ENCODE peak calls at places on chromosomes 2 and 18, in ten cellular contexts. One of them, this sample, is unnamed.

GRCh38 chr2:66334237-66335054 is 100.5 kb upstream of the MEIS1 start:
- DNase-seq in mammary epithelial cell: peak; percentile 21
- DNase-seq in RWPE2: no peak
- DNase-seq in lung: no peak
- DNase-seq in Panc1: no peak
- DNase-seq in uterus: no peak
- DNase-seq in A549: peak; percentile 4
- DNase-seq in cardiac fibroblast: no peak
- DNase-seq in psoas muscle: no peak
- DNase-seq in endodermal cell: peak; percentile 62
- DNase-seq in this sample: no peak

GRCh38 chr2:61713457-61713856 is 140.4 kb downstream of the FAM161A start:
- DNase-seq in mammary epithelial cell: no peak
- DNase-seq in RWPE2: no peak
- DNase-seq in lung: no peak
- DNase-seq in Panc1: no peak
- DNase-seq in uterus: no peak
- DNase-seq in A549: no peak
- DNase-seq in cardiac fibroblast: no peak
- DNase-seq in psoas muscle: no peak
- DNase-seq in endodermal cell: no peak
- DNase-seq in this sample: no peak

GRCh38 chr2:216555274-216555673 is 56.6 kb downstream of the RPL37A start:
- DNase-seq in mammary epithelial cell: peak; percentile 53
- DNase-seq in RWPE2: no peak
- DNase-seq in lung: peak; percentile 76
- DNase-seq in Panc1: no peak
- DNase-seq in uterus: no peak
- DNase-seq in A549: no peak
- DNase-seq in cardiac fibroblast: peak; percentile 82
- DNase-seq in psoas muscle: peak; percentile 56
- DNase-seq in endodermal cell: no peak
- DNase-seq in this sample: no peak

GRCh38 chr18:9913151-9913525 is 678 bp upstream of the VAPA start:
- DNase-seq in mammary epithelial cell: no peak
- DNase-seq in RWPE2: no peak
- DNase-seq in lung: no peak
- DNase-seq in Panc1: no peak
- DNase-seq in uterus: no peak
- DNase-seq in A549: no peak
- DNase-seq in cardiac fibroblast: no peak
- DNase-seq in psoas muscle: no peak
- DNase-seq in endodermal cell: no peak
- DNase-seq in this sample: no peak

GRCh38 chr2:56185582-56186046 is 1.8 kb downstream of the CCDC85A start:
- DNase-seq in mammary epithelial cell: peak; percentile 10
- DNase-seq in RWPE2: no peak
- DNase-seq in lung: peak; percentile 44
- DNase-seq in Panc1: no peak
- DNase-seq in uterus: peak; percentile 26
- DNase-seq in A549: peak; percentile 56
- DNase-seq in cardiac fibroblast: peak; percentile 44
- DNase-seq in psoas muscle: peak; percentile 29
- DNase-seq in endodermal cell: peak; percentile 81
- DNase-seq in this sample: no peak

GRCh38 chr2:84197901-84198300 is 261.2 kb downstream of the SUCLG1 start:
- DNase-seq in mammary epithelial cell: no peak
- DNase-seq in RWPE2: no peak
- DNase-seq in lung: no peak
- DNase-seq in Panc1: no peak
- DNase-seq in uterus: no peak
- DNase-seq in A549: no peak
- DNase-seq in cardiac fibroblast: no peak
- DNase-seq in psoas muscle: no peak
- DNase-seq in endodermal cell: no peak
- DNase-seq in this sample: no peak

GRCh38 chr2:26986576-26986975 is 16.1 kb downstream of the MAPRE3 start:
- DNase-seq in mammary epithelial cell: no peak
- DNase-seq in RWPE2: no peak
- DNase-seq in lung: no peak
- DNase-seq in Panc1: no peak
- DNase-seq in uterus: no peak
- DNase-seq in A549: no peak
- DNase-seq in cardiac fibroblast: no peak
- DNase-seq in psoas muscle: no peak
- DNase-seq in endodermal cell: no peak
- DNase-seq in this sample: no peak

GRCh38 chr2:73938761-73939352 is 12.2 kb downstream of the DGUOK start:
- DNase-seq in mammary epithelial cell: peak; percentile 90
- DNase-seq in RWPE2: no peak
- DNase-seq in lung: no peak
- DNase-seq in Panc1: no peak
- DNase-seq in uterus: no peak
- DNase-seq in A549: no peak
- DNase-seq in cardiac fibroblast: peak; percentile 37
- DNase-seq in psoas muscle: no peak
- DNase-seq in endodermal cell: no peak
- DNase-seq in this sample: no peak

GRCh38 chr2:209648714-209649113 is 122.9 kb upstream of the UNC80 start:
- DNase-seq in mammary epithelial cell: no peak
- DNase-seq in RWPE2: no peak
- DNase-seq in lung: no peak
- DNase-seq in Panc1: no peak
- DNase-seq in uterus: no peak
- DNase-seq in A549: no peak
- DNase-seq in cardiac fibroblast: peak; percentile 71
- DNase-seq in psoas muscle: no peak
- DNase-seq in endodermal cell: no peak
- DNase-seq in this sample: no peak

GRCh38 chr2:235106874-235107639 is 155.2 kb downstream of the SH3BP4 start:
- DNase-seq in mammary epithelial cell: peak; percentile 52
- DNase-seq in RWPE2: no peak
- DNase-seq in lung: peak; percentile 45
- DNase-seq in Panc1: peak; percentile 27
- DNase-seq in uterus: peak; percentile 63
- DNase-seq in A549: peak; percentile 82
- DNase-seq in cardiac fibroblast: peak; percentile 84
- DNase-seq in psoas muscle: peak; percentile 39
- DNase-seq in endodermal cell: peak; percentile 89
- DNase-seq in this sample: no peak

GRCh38 chr2:108621087-108621559 is 86.9 kb downstream of the LIMS1 start:
- DNase-seq in mammary epithelial cell: peak; percentile 85
- DNase-seq in RWPE2: peak; percentile 69
- DNase-seq in lung: peak; percentile 63
- DNase-seq in Panc1: no peak
- DNase-seq in uterus: no peak
- DNase-seq in A549: peak; percentile 56
- DNase-seq in cardiac fibroblast: no peak
- DNase-seq in psoas muscle: no peak
- DNase-seq in endodermal cell: peak; percentile 88
- DNase-seq in this sample: no peak
- H3K4me3 ChIP-seq in mammary epithelial cell: peak overlapping the region; percentile 50
- H3K4me3 ChIP-seq in RWPE2: peak overlapping the region; percentile 4
- H3K4me3 ChIP-seq in lung: no peak overlapping the region
- H3K4me3 ChIP-seq in Panc1: peak overlapping the region; percentile 23
- H3K4me3 ChIP-seq in uterus: no peak overlapping the region
- H3K4me3 ChIP-seq in A549: peak overlapping the region; percentile 12
- H3K4me3 ChIP-seq in cardiac fibroblast: no peak overlapping the region
- H3K4me3 ChIP-seq in psoas muscle: peak overlapping the region; percentile 24
- H3K4me3 ChIP-seq in endodermal cell: peak overlapping the region; percentile 77
- H3K4me3 ChIP-seq in this sample: no peak overlapping the region

DNA sequence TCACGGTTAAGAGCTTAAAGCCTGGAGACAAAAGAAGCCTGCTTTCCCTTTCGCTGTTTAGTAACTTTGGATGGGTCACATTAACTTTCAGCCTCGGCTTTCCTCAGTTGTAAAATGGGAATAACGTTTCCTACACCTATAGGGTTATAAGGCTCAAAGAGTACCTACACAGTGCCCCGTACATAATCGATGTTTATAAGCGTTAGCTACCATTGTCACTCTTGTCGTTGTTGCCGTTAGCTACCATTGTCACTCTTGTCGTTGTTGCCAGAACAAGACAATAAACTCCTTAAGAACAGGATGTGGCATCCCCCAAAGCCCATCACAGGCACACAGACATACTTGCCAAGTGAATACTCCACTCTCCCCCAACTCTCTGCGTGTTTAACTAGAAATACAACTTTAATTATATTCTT is 901 bp upstream of the MFSD6 start:
- DNase-seq in mammary epithelial cell: no peak
- DNase-seq in RWPE2: no peak
- DNase-seq in lung: no peak
- DNase-seq in Panc1: no peak
- DNase-seq in uterus: no peak
- DNase-seq in A549: peak; percentile 24
- DNase-seq in cardiac fibroblast: no peak
- DNase-seq in psoas muscle: no peak
- DNase-seq in endodermal cell: peak; percentile 55
- DNase-seq in this sample: no peak
- H3K4me3 ChIP-seq in mammary epithelial cell: no peak overlapping the region
- H3K4me3 ChIP-seq in RWPE2: peak overlapping the region; percentile 87
- H3K4me3 ChIP-seq in lung: no peak overlapping the region
- H3K4me3 ChIP-seq in Panc1: peak overlapping the region; percentile 54
- H3K4me3 ChIP-seq in uterus: peak overlapping the region; percentile 87
- H3K4me3 ChIP-seq in A549: peak overlapping the region; percentile 84
- H3K4me3 ChIP-seq in cardiac fibroblast: no peak overlapping the region
- H3K4me3 ChIP-seq in psoas muscle: peak overlapping the region; percentile 81
- H3K4me3 ChIP-seq in endodermal cell: peak overlapping the region; percentile 75
- H3K4me3 ChIP-seq in this sample: peak overlapping the region; percentile 82

GRCh38 chr18:8800876-8801262 is 95.5 kb downstream of the MTCL1 start:
- DNase-seq in mammary epithelial cell: no peak
- DNase-seq in RWPE2: no peak
- DNase-seq in lung: no peak
- DNase-seq in Panc1: peak; percentile 4
- DNase-seq in uterus: no peak
- DNase-seq in A549: peak; percentile 42
- DNase-seq in cardiac fibroblast: no peak
- DNase-seq in psoas muscle: no peak
- DNase-seq in endodermal cell: peak; percentile 79
- DNase-seq in this sample: no peak

GRCh38 chr18:8801263-8801901 is 96.0 kb downstream of the MTCL1 start:
- DNase-seq in mammary epithelial cell: no peak
- DNase-seq in RWPE2: no peak
- DNase-seq in lung: no peak
- DNase-seq in Panc1: peak; percentile 47
- DNase-seq in uterus: no peak
- DNase-seq in A549: peak; percentile 79
- DNase-seq in cardiac fibroblast: peak; percentile 87
- DNase-seq in psoas muscle: no peak
- DNase-seq in endodermal cell: no peak
- DNase-seq in this sample: no peak

GRCh38 chr18:8799593-8799992 is 94.2 kb downstream of the MTCL1 start:
- DNase-seq in mammary epithelial cell: no peak
- DNase-seq in RWPE2: no peak
- DNase-seq in lung: no peak
- DNase-seq in Panc1: no peak
- DNase-seq in uterus: no peak
- DNase-seq in A549: no peak
- DNase-seq in cardiac fibroblast: no peak
- DNase-seq in psoas muscle: no peak
- DNase-seq in endodermal cell: no peak
- DNase-seq in this sample: no peak

GRCh38 chr18:8800041-8800441 is 94.7 kb downstream of the MTCL1 start:
- DNase-seq in mammary epithelial cell: no peak
- DNase-seq in RWPE2: no peak
- DNase-seq in lung: no peak
- DNase-seq in Panc1: no peak
- DNase-seq in uterus: no peak
- DNase-seq in A549: no peak
- DNase-seq in cardiac fibroblast: no peak
- DNase-seq in psoas muscle: peak; percentile 57
- DNase-seq in endodermal cell: peak; percentile 81
- DNase-seq in this sample: no peak

GRCh38 chr18:8800445-8800844 is 95.1 kb downstream of the MTCL1 start:
- DNase-seq in mammary epithelial cell: peak; percentile 78
- DNase-seq in RWPE2: peak; percentile 79
- DNase-seq in lung: no peak
- DNase-seq in Panc1: peak; percentile 84
- DNase-seq in uterus: no peak
- DNase-seq in A549: peak; percentile 93
- DNase-seq in cardiac fibroblast: peak; percentile 97
- DNase-seq in psoas muscle: no peak
- DNase-seq in endodermal cell: peak; percentile 88
- DNase-seq in this sample: no peak
- H3K4me3 ChIP-seq in mammary epithelial cell: no peak overlapping the region
- H3K4me3 ChIP-seq in RWPE2: no peak overlapping the region
- H3K4me3 ChIP-seq in lung: no peak overlapping the region
- H3K4me3 ChIP-seq in Panc1: no peak overlapping the region
- H3K4me3 ChIP-seq in uterus: no peak overlapping the region
- H3K4me3 ChIP-seq in A549: no peak overlapping the region
- H3K4me3 ChIP-seq in cardiac fibroblast: no peak overlapping the region
- H3K4me3 ChIP-seq in psoas muscle: peak overlapping the region; percentile 37
- H3K4me3 ChIP-seq in endodermal cell: no peak overlapping the region
- H3K4me3 ChIP-seq in this sample: no peak overlapping the region

GRCh38 chr2:64135421-64135820 is 8.8 kb downstream of the PELI1 start:
- DNase-seq in mammary epithelial cell: no peak
- DNase-seq in RWPE2: no peak
- DNase-seq in lung: no peak
- DNase-seq in Panc1: no peak
- DNase-seq in uterus: no peak
- DNase-seq in A549: no peak
- DNase-seq in cardiac fibroblast: no peak
- DNase-seq in psoas muscle: no peak
- DNase-seq in endodermal cell: no peak
- DNase-seq in this sample: no peak

GRCh38 chr2:64140665-64141064 is 3.6 kb downstream of the PELI1 start:
- DNase-seq in mammary epithelial cell: no peak
- DNase-seq in RWPE2: no peak
- DNase-seq in lung: no peak
- DNase-seq in Panc1: no peak
- DNase-seq in uterus: no peak
- DNase-seq in A549: no peak
- DNase-seq in cardiac fibroblast: no peak
- DNase-seq in psoas muscle: no peak
- DNase-seq in endodermal cell: no peak
- DNase-seq in this sample: no peak

GRCh38 chr2:64137567-64137966 is 6.7 kb downstream of the PELI1 start:
- DNase-seq in mammary epithelial cell: no peak
- DNase-seq in RWPE2: no peak
- DNase-seq in lung: no peak
- DNase-seq in Panc1: no peak
- DNase-seq in uterus: no peak
- DNase-seq in A549: no peak
- DNase-seq in cardiac fibroblast: no peak
- DNase-seq in psoas muscle: no peak
- DNase-seq in endodermal cell: no peak
- DNase-seq in this sample: no peak

GRCh38 chr2:64134813-64135212 is 9.4 kb downstream of the PELI1 start:
- DNase-seq in mammary epithelial cell: no peak
- DNase-seq in RWPE2: no peak
- DNase-seq in lung: no peak
- DNase-seq in Panc1: no peak
- DNase-seq in uterus: no peak
- DNase-seq in A549: no peak
- DNase-seq in cardiac fibroblast: no peak
- DNase-seq in psoas muscle: no peak
- DNase-seq in endodermal cell: no peak
- DNase-seq in this sample: no peak

DNA sequence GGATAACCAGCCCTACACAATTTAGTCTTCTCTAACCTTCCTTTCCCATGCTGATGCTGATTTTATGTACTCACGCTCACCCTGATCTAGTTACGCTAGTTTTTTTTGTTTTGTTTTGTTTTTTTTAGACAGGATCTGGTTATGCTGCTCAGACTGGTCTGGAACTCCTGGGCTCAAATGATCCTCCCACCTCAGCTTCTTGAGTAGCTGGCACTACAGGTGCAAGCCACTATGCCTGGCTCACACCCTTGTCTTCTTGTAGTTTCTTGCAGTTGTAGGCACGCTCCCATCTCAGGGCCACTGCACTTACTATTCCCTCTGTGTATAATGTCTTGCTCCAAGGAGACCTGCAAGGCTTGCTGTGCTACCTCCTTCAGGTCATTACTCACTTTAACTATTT is 6.2 kb downstream of the PELI1 start:
- DNase-seq in mammary epithelial cell: peak; percentile 34
- DNase-seq in RWPE2: no peak
- DNase-seq in lung: no peak
- DNase-seq in Panc1: no peak
- DNase-seq in uterus: no peak
- DNase-seq in A549: no peak
- DNase-seq in cardiac fibroblast: no peak
- DNase-seq in psoas muscle: no peak
- DNase-seq in endodermal cell: no peak
- DNase-seq in this sample: no peak
- H3K4me3 ChIP-seq in mammary epithelial cell: no peak overlapping the region
- H3K4me3 ChIP-seq in RWPE2: no peak overlapping the region
- H3K4me3 ChIP-seq in lung: no peak overlapping the region
- H3K4me3 ChIP-seq in Panc1: no peak overlapping the region
- H3K4me3 ChIP-seq in uterus: no peak overlapping the region
- H3K4me3 ChIP-seq in A549: no peak overlapping the region
- H3K4me3 ChIP-seq in cardiac fibroblast: no peak overlapping the region
- H3K4me3 ChIP-seq in psoas muscle: no peak overlapping the region
- H3K4me3 ChIP-seq in endodermal cell: no peak overlapping the region
- H3K4me3 ChIP-seq in this sample: no peak overlapping the region

This sample was measured in SK-N-MC.